ENCODE peak calls at places on chromosomes 1 and 21, in four cellular contexts. R, N, L and F are unnamed samples.

GRCh38 chr21:37932936-37933335 is 16.7 kb upstream of the KCNJ6 start:
- DNase-seq in N (no peak), R (no peak), L (no peak), F (no peak)

GRCh38 chr21:45306832-45307571 is 19.3 kb upstream of the POFUT2 start:
- DNase-seq in R (no peak), L (no peak), N (peak; percentile 53), F (peak; percentile 70)

GRCh38 chr1:230877924-230878583 is 9.7 kb upstream of the C1orf198 start:
- DNase-seq in R (no peak), N (no peak), L (no peak), F (no peak)

GRCh38 chr1:89681045-89681729 is 48.3 kb downstream of the LRRC8C start:
- DNase-seq in R (no peak), N (no peak), L (no peak), F (no peak)

GRCh38 chr1:226702957-226703831 is 35.9 kb downstream of the ITPKB start:
- DNase-seq in R (peak; percentile 73), N (peak; percentile 86), L (peak; percentile 89), F (peak; percentile 77)

GRCh38 chr1:112735752-112736151 is 20.6 kb upstream of the PPM1J start:
- DNase-seq in R (no peak), N (no peak), L (peak; percentile 91), F (no peak)

GRCh38 chr21:44709426-44710293 is 1.7 kb downstream of the TSPEAR start:
- DNase-seq in R (no peak), N (peak; percentile 56), L (peak; percentile 72), F (no peak)

GRCh38 chr1:156625436-156626078 is 6.3 kb downstream of the HAPLN2 start:
- DNase-seq in L (no peak), R (peak; percentile 59), N (peak; percentile 86), F (peak; percentile 56)

GRCh38 chr21:17834639-17835354 is 15.6 kb upstream of the C21orf91 start:
- DNase-seq in L (no peak), R (no peak), N (no peak), F (no peak)

GRCh38 chr1:13628218-13628617 is 44.6 kb downstream of the PDPN start:
- DNase-seq in N (no peak), L (no peak), R (no peak), F (no peak)

GRCh38 chr1:156198831-156199349 is 5.0 kb downstream of the SLC25A44 start:
- DNase-seq in R (no peak), L (no peak), N (no peak), F (no peak)

GRCh38 chr1:236351875-236352573 is 42.1 kb upstream of the EDARADD start:
- DNase-seq in N (no peak), R (no peak), L (no peak), F (no peak)

GRCh38 chr21:22885614-22886013 is 1887.4 kb downstream of the NCAM2 start:
- DNase-seq in R (no peak), L (no peak), N (no peak), F (no peak)

GRCh38 chr1:202628646-202629215 is 81.5 kb downstream of the SYT2 start:
- DNase-seq in L (no peak), N (no peak), R (no peak), F (no peak)

GRCh38 chr1:185512442-185512841 is 195.4 kb upstream of the IVNS1ABP start:
- DNase-seq in N (no peak), L (no peak), R (no peak), F (no peak)

GRCh38 chr1:167722152-167722869 is 529 bp downstream of the MPZL1 start:
- DNase-seq in R (peak; percentile 3), N (peak; percentile 81), L (peak; percentile 63), F (peak; percentile 35)

GRCh38 chr1:89566761-89567174 is 42.1 kb downstream of the LRRC8B start:
- DNase-seq in N (no peak), R (no peak), L (no peak), F (no peak)

GRCh38 chr1:206921772-206922265 is at the start of gene FCMR:
- DNase-seq in N (no peak), L (no peak), R (peak; percentile 22), F (peak; percentile 58)

GRCh38 chr1:184973308-184974085 is 811 bp downstream of the NIBAN1 start:
- DNase-seq in R (peak; percentile 9), N (peak; percentile 82), L (peak; percentile 53), F (peak; percentile 63)

GRCh38 chr1:63827411-63828321 is 53.8 kb downstream of the ROR1 start:
- DNase-seq in R (no peak), L (no peak), N (no peak), F (no peak)

GRCh38 chr1:159970932-159971342 is 16.9 kb upstream of the SLAMF9 start:
- DNase-seq in N (no peak), L (no peak), R (no peak), F (no peak)

GRCh38 chr1:34923490-34923889 is 6.0 kb downstream of the DLGAP3 start:
- DNase-seq in R (no peak), N (peak; percentile 26), L (no peak), F (no peak)

GRCh38 chr1:194723067-194723466 is 1536.7 kb upstream of the B3GALT2 start:
- DNase-seq in N (no peak), L (peak; percentile 18), R (no peak), F (no peak)

GRCh38 chr1:58611986-58612385 is 34.9 kb upstream of the TACSTD2 start:
- DNase-seq in R (no peak), N (no peak), L (no peak), F (no peak)

GRCh38 chr1:147177611-147178370 is 5.5 kb upstream of the PRKAB2 start:
- DNase-seq in R (no peak), L (no peak), N (no peak), F (no peak)

GRCh38 chr1:10510520-10511493 is 36.1 kb downstream of the PEX14 start:
- DNase-seq in L (peak; percentile 87), N (peak; percentile 28), R (peak; percentile 63), F (peak; percentile 45)

GRCh38 chr1:115166531-115167091 is 77.3 kb upstream of the TSPAN2 start:
- DNase-seq in N (no peak), R (no peak), L (no peak), F (no peak)

GRCh38 chr1:235014756-235015155 is 113.9 kb downstream of the TOMM20 start:
- DNase-seq in N (no peak), R (no peak), L (no peak), F (no peak)

GRCh38 chr1:5734414-5734813 is 257.8 kb downstream of the NPHP4 start:
- DNase-seq in R (no peak), N (no peak), L (no peak), F (no peak)

GRCh38 chr21:31254131-31254530 is 89.9 kb downstream of the TIAM1 start:
- DNase-seq in L (no peak), R (no peak), N (no peak), F (no peak)

GRCh38 chr1:225677350-225678124 is 24.6 kb upstream of the ENAH start:
- DNase-seq in N (peak; percentile 87), R (no peak), L (no peak), F (no peak)

GRCh38 chr1:110593905-110594304 is 12.3 kb downstream of the KCNA2 start:
- DNase-seq in L (no peak), R (no peak), N (peak; percentile 56), F (no peak)

GRCh38 chr1:164728719-164729118 is 169.7 kb downstream of the PBX1 start:
- DNase-seq in N (no peak), L (no peak), R (no peak), F (no peak)

GRCh38 chr1:89953072-89953626 is 41.8 kb upstream of the ZNF326 start:
- DNase-seq in R (no peak), N (peak; percentile 81), L (peak; percentile 90), F (no peak)

GRCh38 chr1:52928083-52928404 is 968 bp downstream of the SCP2 start:
- DNase-seq in N (no peak), L (no peak), R (no peak), F (no peak)
- H3K27ac ChIP-seq in N (no peak overlapping the region), L (peak overlapping the region; percentile 67), R (peak overlapping the region; percentile 13), F (peak overlapping the region; percentile 89)

DNA sequence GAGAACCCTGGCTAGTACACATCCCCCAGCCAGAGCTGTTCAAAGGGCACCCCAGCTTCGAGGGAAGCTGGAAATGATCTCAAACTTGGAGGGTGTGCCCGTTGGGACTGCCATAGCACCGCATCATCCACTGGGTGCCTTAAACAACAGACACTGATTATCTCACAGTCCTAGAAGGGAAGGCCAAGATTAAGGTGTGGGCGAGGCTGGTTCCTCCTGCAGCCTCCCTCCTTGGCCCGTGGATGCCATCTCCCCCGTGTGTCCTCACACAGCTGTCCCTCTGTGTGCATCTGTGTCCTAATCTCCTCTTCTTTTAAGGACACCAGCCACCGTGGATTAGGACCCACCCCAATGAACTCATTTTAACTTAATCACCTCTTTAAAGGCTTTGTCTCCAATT is 4.2 kb upstream of the IBA57 start:
- DNase-seq in L (no peak), N (no peak), R (no peak), F (no peak)
- H3K27ac ChIP-seq in L (peak overlapping the region; percentile 100), N (no peak overlapping the region), R (no peak overlapping the region), F (no peak overlapping the region)

GRCh38 chr1:100628631-100629081 is 90.7 kb downstream of the GPR88 start:
- DNase-seq in N (no peak), L (no peak), R (no peak), F (no peak)
- H3K27ac ChIP-seq in N (no peak overlapping the region), L (no peak overlapping the region), R (no peak overlapping the region), F (no peak overlapping the region)

DNA sequence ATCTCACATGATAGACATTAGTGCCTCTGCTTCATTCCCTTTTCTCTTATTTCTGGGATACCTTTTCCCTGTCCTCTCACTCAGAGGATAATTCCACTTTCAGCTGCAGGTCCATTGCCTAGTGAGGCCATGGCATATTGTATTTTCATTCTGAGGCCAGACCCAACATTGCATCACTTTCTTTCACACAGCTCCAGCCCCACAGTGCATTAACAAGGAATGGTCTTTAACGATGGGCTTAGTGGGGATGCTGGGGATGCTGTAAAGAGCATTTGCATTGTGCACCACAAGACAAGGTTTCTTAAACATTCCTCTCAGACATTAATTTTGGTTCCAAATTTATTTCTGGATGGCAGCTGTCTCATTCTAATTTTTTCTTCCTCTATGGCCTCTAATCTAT is 44.2 kb upstream of the CCDC190 start:
- DNase-seq in L (no peak), R (no peak), N (no peak), F (no peak)
- H3K27ac ChIP-seq in L (no peak overlapping the region), R (no peak overlapping the region), N (no peak overlapping the region), F (no peak overlapping the region)

DNA sequence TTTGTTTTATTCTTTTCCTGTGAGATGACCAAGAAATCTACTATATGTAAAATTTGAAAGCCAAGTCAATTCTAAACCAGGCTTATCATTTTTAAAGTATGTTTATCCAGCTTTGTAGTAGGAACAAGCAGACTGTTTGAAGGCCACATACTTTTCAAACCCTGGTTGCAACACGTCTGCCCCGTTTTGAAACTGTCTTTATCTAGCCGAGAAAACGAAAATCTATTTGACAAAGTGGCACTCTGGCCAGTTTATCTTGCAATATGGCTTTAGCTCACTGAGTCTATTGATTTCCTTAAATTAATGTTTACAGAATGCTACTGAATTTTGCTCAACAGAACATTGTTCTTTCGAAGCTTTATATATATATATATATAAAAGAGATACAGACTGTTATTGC is 39.7 kb downstream of the PROX1 start:
- DNase-seq in L (no peak), R (no peak), N (no peak), F (no peak)
- H3K27ac ChIP-seq in L (no peak overlapping the region), R (no peak overlapping the region), N (no peak overlapping the region), F (no peak overlapping the region)

GRCh38 chr21:32861871-32862270 is 90.3 kb upstream of the PAXBP1 start:
- DNase-seq in L (no peak), N (no peak), R (no peak), F (no peak)

GRCh38 chr21:32858628-32859027 is 87.1 kb upstream of the PAXBP1 start:
- DNase-seq in L (no peak), R (no peak), N (no peak), F (no peak)
- H3K27ac ChIP-seq in L (no peak overlapping the region), R (no peak overlapping the region), N (no peak overlapping the region), F (no peak overlapping the region)